ENCODE peak calls at places on chromosomes 6 and 20, in seven cellular contexts. Q is naive thymus-derived CD8-positive, alpha-beta T cell; A is sigmoid colon; J is NCI-H2171; S is NCI-H2107; P is stimulated activated CD8-positive, alpha-beta memory T cell treated with anti-CD3 and anti-CD28 coated beads, Interleukin-12 subunit alpha, Interleukin-12 subunit beta, amount 100 ng/mL, for 4 hours; W is ureter. N is an unnamed sample.

GRCh38 chr20:11080776-11081406 is 407.1 kb upstream of the JAG1 start:
- DNase-seq in S (no peak), P (no peak), J (no peak), A (no peak), W (no peak), Q (no peak), N (no peak)

GRCh38 chr20:47099093-47099492 is 204.4 kb downstream of the EYA2 start:
- DNase-seq in Q (no peak), S (no peak), A (no peak), P (no peak), J (no peak), W (no peak), N (no peak)

GRCh38 chr20:20407891-20408805 is 40.2 kb downstream of the INSM1 start:
- DNase-seq in A (no peak), J (peak), S (no peak), W (no peak), P (no peak), Q (no peak), N (no peak)

GRCh38 chr20:62142252-62143117 is 709 bp downstream of the PSMA7 start:
- DNase-seq in Q (no peak), A (no peak), J (no peak), S (no peak), P (no peak), W (no peak), N (no peak)

GRCh38 chr6:12422848-12423247 is 132.7 kb downstream of the EDN1 start:
- DNase-seq in J (no peak), S (no peak), Q (no peak), A (no peak), W (no peak), P (no peak), N (no peak)

GRCh38 chr20:48788486-48789072 is 39.2 kb downstream of the PREX1 start:
- DNase-seq in J (no peak), A (no peak), W (no peak), S (no peak), P (no peak), Q (no peak), N (no peak)

GRCh38 chr6:78831492-78831891 is 35.9 kb upstream of the IRAK1BP1 start:
- DNase-seq in W (no peak), J (no peak), A (no peak), P (no peak), S (no peak), Q (no peak), N (no peak)

GRCh38 chr20:52127309-52127708 is 64.3 kb downstream of the ZFP64 start:
- DNase-seq in W (no peak), P (no peak), S (no peak), Q (no peak), J (no peak), A (no peak), N (no peak)

GRCh38 chr6:92779758-92780157 is 639.6 kb downstream of the EPHA7 start:
- DNase-seq in S (peak), P (no peak), Q (no peak), W (no peak), J (peak), A (no peak), N (no peak)

GRCh38 chr6:93794161-93794560 is 374.8 kb upstream of the EPHA7 start:
- DNase-seq in P (no peak), S (no peak), A (no peak), Q (no peak), J (no peak), W (no peak), N (no peak)

GRCh38 chr6:11096109-11096508 is 2.5 kb downstream of the SMIM13 start:
- DNase-seq in Q (no peak), S (no peak), J (no peak), A (no peak), W (no peak), P (no peak), N (no peak)